ENCODE peak calls at places on chromosomes 11 and 22, in nine cellular contexts. One of them, this sample, is unnamed.

GRCh38 chr11:64581057-64581523 is 9.9 kb upstream of the SLC22A12 start:
- DNase-seq in WERI-Rb-1: no peak
- DNase-seq in pancreas: no peak
- DNase-seq in uterus: no peak
- DNase-seq in ovary: no peak
- DNase-seq in left ventricle myocardium inferior: no peak
- DNase-seq in thyroid gland: no peak
- DNase-seq in fibroblast of lung: no peak
- DNase-seq in keratinocyte: no peak
- DNase-seq in this sample: peak; percentile 42

GRCh38 chr22:32522237-32522636 is 47.6 kb downstream of the FBXO7 start:
- DNase-seq in WERI-Rb-1: no peak
- DNase-seq in pancreas: no peak
- DNase-seq in uterus: no peak
- DNase-seq in ovary: no peak
- DNase-seq in left ventricle myocardium inferior: no peak
- DNase-seq in thyroid gland: no peak
- DNase-seq in fibroblast of lung: no peak
- DNase-seq in keratinocyte: no peak
- DNase-seq in this sample: no peak

GRCh38 chr22:27397948-27398330 is 403.6 kb downstream of the MN1 start:
- DNase-seq in WERI-Rb-1: no peak
- DNase-seq in pancreas: no peak
- DNase-seq in uterus: peak; percentile 72
- DNase-seq in ovary: peak; percentile 79
- DNase-seq in left ventricle myocardium inferior: peak; percentile 81
- DNase-seq in thyroid gland: peak; percentile 9
- DNase-seq in fibroblast of lung: peak; percentile 85
- DNase-seq in keratinocyte: no peak
- DNase-seq in this sample: no peak

GRCh38 chr11:44938066-44938691 is 12.5 kb downstream of the TP53I11 start:
- DNase-seq in WERI-Rb-1: peak; percentile 15
- DNase-seq in pancreas: no peak
- DNase-seq in uterus: no peak
- DNase-seq in ovary: no peak
- DNase-seq in left ventricle myocardium inferior: no peak
- DNase-seq in thyroid gland: no peak
- DNase-seq in fibroblast of lung: no peak
- DNase-seq in keratinocyte: no peak
- DNase-seq in this sample: no peak

GRCh38 chr11:111521132-111521531 is 6.6 kb downstream of the HOATZ start:
- DNase-seq in WERI-Rb-1: no peak
- DNase-seq in pancreas: no peak
- DNase-seq in uterus: no peak
- DNase-seq in ovary: no peak
- DNase-seq in left ventricle myocardium inferior: no peak
- DNase-seq in thyroid gland: no peak
- DNase-seq in fibroblast of lung: no peak
- DNase-seq in keratinocyte: no peak
- DNase-seq in this sample: no peak

GRCh38 chr22:37202001-37202555 is 10.2 kb downstream of the SSTR3 start:
- DNase-seq in WERI-Rb-1: no peak
- DNase-seq in pancreas: no peak
- DNase-seq in uterus: no peak
- DNase-seq in ovary: no peak
- DNase-seq in left ventricle myocardium inferior: no peak
- DNase-seq in thyroid gland: no peak
- DNase-seq in fibroblast of lung: no peak
- DNase-seq in keratinocyte: no peak
- DNase-seq in this sample: peak; percentile 73

GRCh38 chr22:37802310-37803194 is 5.2 kb upstream of the GCAT start:
- DNase-seq in WERI-Rb-1: peak; percentile 73
- DNase-seq in pancreas: peak; percentile 86
- DNase-seq in uterus: peak; percentile 59
- DNase-seq in ovary: peak; percentile 67
- DNase-seq in left ventricle myocardium inferior: peak; percentile 70
- DNase-seq in thyroid gland: peak; percentile 75
- DNase-seq in fibroblast of lung: peak; percentile 64
- DNase-seq in keratinocyte: no peak
- DNase-seq in this sample: peak; percentile 94

GRCh38 chr22:44601725-44602124 is 100.3 kb upstream of the PRR5 start:
- DNase-seq in WERI-Rb-1: no peak
- DNase-seq in pancreas: no peak
- DNase-seq in uterus: no peak
- DNase-seq in ovary: no peak
- DNase-seq in left ventricle myocardium inferior: no peak
- DNase-seq in thyroid gland: no peak
- DNase-seq in fibroblast of lung: no peak
- DNase-seq in keratinocyte: no peak
- DNase-seq in this sample: peak; percentile 45

GRCh38 chr22:36352775-36353507 is 34.8 kb downstream of the MYH9 start:
- DNase-seq in WERI-Rb-1: no peak
- DNase-seq in pancreas: peak; percentile 93
- DNase-seq in uterus: no peak
- DNase-seq in ovary: peak; percentile 65
- DNase-seq in left ventricle myocardium inferior: peak; percentile 64
- DNase-seq in thyroid gland: no peak
- DNase-seq in fibroblast of lung: peak; percentile 93
- DNase-seq in keratinocyte: no peak
- DNase-seq in this sample: peak; percentile 88

GRCh38 chr22:43534916-43535315 is 123.1 kb downstream of the MPPED1 start:
- DNase-seq in WERI-Rb-1: no peak
- DNase-seq in pancreas: no peak
- DNase-seq in uterus: no peak
- DNase-seq in ovary: no peak
- DNase-seq in left ventricle myocardium inferior: no peak
- DNase-seq in thyroid gland: no peak
- DNase-seq in fibroblast of lung: no peak
- DNase-seq in keratinocyte: no peak
- DNase-seq in this sample: no peak

GRCh38 chr11:107011977-107012376 is 6.3 kb downstream of the GUCY1A2 start:
- DNase-seq in WERI-Rb-1: no peak
- DNase-seq in pancreas: no peak
- DNase-seq in uterus: no peak
- DNase-seq in ovary: no peak
- DNase-seq in left ventricle myocardium inferior: no peak
- DNase-seq in thyroid gland: no peak
- DNase-seq in fibroblast of lung: peak; percentile 54
- DNase-seq in keratinocyte: no peak
- DNase-seq in this sample: no peak

GRCh38 chr11:118609380-118610219 is 2.2 kb downstream of the PHLDB1 start:
- DNase-seq in WERI-Rb-1: no peak
- DNase-seq in pancreas: peak; percentile 78
- DNase-seq in uterus: peak; percentile 30
- DNase-seq in ovary: no peak
- DNase-seq in left ventricle myocardium inferior: no peak
- DNase-seq in thyroid gland: no peak
- DNase-seq in fibroblast of lung: peak; percentile 52
- DNase-seq in keratinocyte: no peak
- DNase-seq in this sample: no peak

GRCh38 chr11:61129608-61130523 is 27.6 kb downstream of the CD5 start:
- DNase-seq in WERI-Rb-1: peak; percentile 94
- DNase-seq in pancreas: peak; percentile 95
- DNase-seq in uterus: peak; percentile 90
- DNase-seq in ovary: peak; percentile 94
- DNase-seq in left ventricle myocardium inferior: peak; percentile 84
- DNase-seq in thyroid gland: peak; percentile 90
- DNase-seq in fibroblast of lung: peak; percentile 88
- DNase-seq in keratinocyte: peak; percentile 33
- DNase-seq in this sample: peak; percentile 99

DNA sequence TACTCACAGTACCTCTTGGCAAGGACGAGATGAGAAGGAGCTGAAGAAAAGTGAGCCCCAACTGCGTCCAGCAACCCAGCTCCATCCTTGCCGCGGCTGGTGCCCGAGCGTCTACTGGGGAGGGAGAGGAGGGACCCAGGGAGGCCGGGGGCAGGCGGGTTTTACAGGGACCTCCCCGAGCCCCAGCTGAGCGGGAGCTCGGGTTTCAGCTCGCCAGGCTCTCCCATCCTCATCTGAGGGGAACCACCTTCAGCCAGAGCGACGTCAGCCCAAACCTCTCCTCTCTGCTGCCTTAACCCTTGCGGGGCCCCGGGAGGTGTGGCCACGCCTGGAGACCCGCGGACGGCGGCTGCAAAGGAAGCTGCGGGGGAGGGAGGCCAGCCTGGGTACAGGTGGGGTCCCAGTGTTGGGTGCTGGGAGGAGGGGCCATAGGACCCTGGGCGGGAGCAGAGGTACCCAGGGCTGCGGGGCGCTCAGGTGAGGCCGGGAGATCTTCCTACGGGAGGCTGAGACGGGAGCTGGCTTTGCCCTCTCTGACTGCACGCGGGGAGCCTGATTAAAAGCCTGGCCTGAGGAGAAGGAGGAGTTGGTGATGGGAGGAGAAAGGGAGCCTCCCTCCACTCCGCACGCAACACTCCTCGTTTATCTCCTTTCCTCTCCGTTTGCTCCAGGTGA is at the start of gene PAMR1:
- DNase-seq in WERI-Rb-1: no peak
- DNase-seq in pancreas: peak; percentile 69
- DNase-seq in uterus: peak; percentile 77
- DNase-seq in ovary: peak; percentile 38
- DNase-seq in left ventricle myocardium inferior: peak; percentile 54
- DNase-seq in thyroid gland: peak; percentile 34
- DNase-seq in fibroblast of lung: peak; percentile 73
- DNase-seq in keratinocyte: no peak
- DNase-seq in this sample: peak; percentile 89
- H3K4me3 ChIP-seq in WERI-Rb-1: no peak within 1 kb of the TSS
- H3K4me3 ChIP-seq in pancreas: no peak within 1 kb of the TSS
- H3K4me3 ChIP-seq in uterus: peak within 1 kb of the TSS; percentile 45
- H3K4me3 ChIP-seq in ovary: peak within 1 kb of the TSS; percentile 44
- H3K4me3 ChIP-seq in left ventricle myocardium inferior: peak within 1 kb of the TSS; percentile 63
- H3K4me3 ChIP-seq in thyroid gland: no peak within 1 kb of the TSS
- H3K4me3 ChIP-seq in fibroblast of lung: peak within 1 kb of the TSS; percentile 73
- H3K4me3 ChIP-seq in keratinocyte: peak within 1 kb of the TSS; percentile 61
- H3K4me3 ChIP-seq in this sample: peak within 1 kb of the TSS; percentile 78

GRCh38 chr22:46618104-46618647 is 2.0 kb upstream of the GRAMD4 start:
- DNase-seq in WERI-Rb-1: no peak
- DNase-seq in pancreas: no peak
- DNase-seq in uterus: no peak
- DNase-seq in ovary: no peak
- DNase-seq in left ventricle myocardium inferior: no peak
- DNase-seq in thyroid gland: no peak
- DNase-seq in fibroblast of lung: no peak
- DNase-seq in keratinocyte: no peak
- DNase-seq in this sample: no peak

GRCh38 chr22:46620588-46621242 is 529 bp downstream of the GRAMD4 start:
- DNase-seq in WERI-Rb-1: no peak
- DNase-seq in pancreas: no peak
- DNase-seq in uterus: no peak
- DNase-seq in ovary: no peak
- DNase-seq in left ventricle myocardium inferior: no peak
- DNase-seq in thyroid gland: no peak
- DNase-seq in fibroblast of lung: no peak
- DNase-seq in keratinocyte: no peak
- DNase-seq in this sample: peak; percentile 65

GRCh38 chr22:46619830-46620501 is at the start of gene GRAMD4:
- DNase-seq in WERI-Rb-1: peak; percentile 87
- DNase-seq in pancreas: no peak
- DNase-seq in uterus: peak; percentile 44
- DNase-seq in ovary: no peak
- DNase-seq in left ventricle myocardium inferior: peak; percentile 74
- DNase-seq in thyroid gland: peak; percentile 61
- DNase-seq in fibroblast of lung: no peak
- DNase-seq in keratinocyte: no peak
- DNase-seq in this sample: peak; percentile 75

GRCh38 chr22:46618667-46619066 is 1.5 kb upstream of the GRAMD4 start:
- DNase-seq in WERI-Rb-1: no peak
- DNase-seq in pancreas: no peak
- DNase-seq in uterus: no peak
- DNase-seq in ovary: no peak
- DNase-seq in left ventricle myocardium inferior: peak; percentile 60
- DNase-seq in thyroid gland: peak; percentile 91
- DNase-seq in fibroblast of lung: no peak
- DNase-seq in keratinocyte: no peak
- DNase-seq in this sample: peak; percentile 58

DNA sequence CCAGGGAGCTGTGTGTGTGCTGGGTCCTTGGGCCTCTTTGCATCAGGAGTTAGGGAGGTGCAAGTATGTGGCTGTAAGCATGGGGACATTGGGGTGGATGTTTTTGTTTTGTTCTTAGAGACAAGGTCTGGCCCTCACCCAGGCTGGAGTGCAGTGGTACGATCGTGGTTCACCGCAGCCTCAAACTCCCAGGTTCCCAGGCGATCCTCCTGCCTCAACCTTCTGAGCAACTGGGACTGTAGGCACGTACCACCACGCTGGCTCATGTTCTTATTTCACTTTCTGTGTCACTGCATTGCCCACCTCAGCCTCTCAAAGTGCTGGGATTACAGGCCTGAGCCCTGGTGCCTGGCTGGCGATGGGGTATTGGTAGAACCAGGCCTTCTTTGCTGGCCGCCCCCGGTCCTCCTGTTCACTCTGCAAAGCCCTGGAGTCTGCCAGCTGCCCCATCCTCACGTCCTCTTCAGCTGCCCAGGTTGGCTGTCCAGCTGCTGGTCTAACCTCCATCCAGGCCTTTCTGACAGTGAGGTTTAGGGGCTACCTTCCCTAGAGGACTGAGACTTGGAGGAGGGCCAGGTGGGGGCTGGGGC is 851 bp upstream of the GRAMD4 start:
- DNase-seq in WERI-Rb-1: no peak
- DNase-seq in pancreas: no peak
- DNase-seq in uterus: no peak
- DNase-seq in ovary: no peak
- DNase-seq in left ventricle myocardium inferior: no peak
- DNase-seq in thyroid gland: no peak
- DNase-seq in fibroblast of lung: no peak
- DNase-seq in keratinocyte: no peak
- DNase-seq in this sample: no peak
- TF ChIP-seq CTCF in WERI-Rb-1: no peak
- TF ChIP-seq CTCF in pancreas: no peak
- TF ChIP-seq CTCF in uterus: no peak
- TF ChIP-seq CTCF in ovary: no peak
- TF ChIP-seq CTCF in left ventricle myocardium inferior: no peak
- TF ChIP-seq CTCF in thyroid gland: no peak
- TF ChIP-seq CTCF in fibroblast of lung: no peak
- TF ChIP-seq CTCF in keratinocyte: no peak
- TF ChIP-seq CTCF in this sample: no peak

GRCh38 chr11:33463059-33463458 is 205.9 kb downstream of the HIPK3 start:
- DNase-seq in WERI-Rb-1: no peak
- DNase-seq in pancreas: no peak
- DNase-seq in uterus: no peak
- DNase-seq in ovary: no peak
- DNase-seq in left ventricle myocardium inferior: no peak
- DNase-seq in thyroid gland: no peak
- DNase-seq in fibroblast of lung: peak; percentile 19
- DNase-seq in keratinocyte: no peak
- DNase-seq in this sample: peak; percentile 87
- H3K27ac ChIP-seq in WERI-Rb-1: no peak overlapping the region
- H3K27ac ChIP-seq in pancreas: no peak overlapping the region
- H3K27ac ChIP-seq in uterus: no peak overlapping the region
- H3K27ac ChIP-seq in ovary: no peak overlapping the region
- H3K27ac ChIP-seq in left ventricle myocardium inferior: no peak overlapping the region
- H3K27ac ChIP-seq in thyroid gland: no peak overlapping the region
- H3K27ac ChIP-seq in fibroblast of lung: no peak overlapping the region
- H3K27ac ChIP-seq in keratinocyte: no peak overlapping the region
- H3K27ac ChIP-seq in this sample: no peak overlapping the region

DNA sequence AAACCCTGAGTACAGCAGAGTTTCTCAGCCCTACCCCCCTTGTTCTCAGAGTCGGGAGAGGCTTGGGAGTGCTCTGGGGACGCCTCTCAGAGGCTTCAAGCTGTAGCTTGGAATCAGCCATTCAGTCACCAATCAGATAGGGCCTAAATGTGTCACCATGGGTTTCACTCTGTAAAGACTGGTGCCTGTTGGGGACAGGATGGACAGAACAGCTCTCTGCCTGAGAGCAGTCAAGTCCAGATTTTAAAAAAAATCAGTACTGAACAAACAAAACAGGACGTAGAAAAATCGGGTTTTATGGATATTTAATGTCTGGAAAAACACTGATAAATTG is 1.3 kb downstream of the FADD start:
- DNase-seq in WERI-Rb-1: no peak
- DNase-seq in pancreas: no peak
- DNase-seq in uterus: no peak
- DNase-seq in ovary: no peak
- DNase-seq in left ventricle myocardium inferior: no peak
- DNase-seq in thyroid gland: no peak
- DNase-seq in fibroblast of lung: no peak
- DNase-seq in keratinocyte: no peak
- DNase-seq in this sample: peak; percentile 86
- H3K4me3 ChIP-seq in WERI-Rb-1: no peak overlapping the region
- H3K4me3 ChIP-seq in pancreas: peak overlapping the region; percentile 98
- H3K4me3 ChIP-seq in uterus: peak overlapping the region; percentile 90
- H3K4me3 ChIP-seq in ovary: peak overlapping the region; percentile 69
- H3K4me3 ChIP-seq in left ventricle myocardium inferior: peak overlapping the region; percentile 100
- H3K4me3 ChIP-seq in thyroid gland: no peak overlapping the region
- H3K4me3 ChIP-seq in fibroblast of lung: peak overlapping the region; percentile 93
- H3K4me3 ChIP-seq in keratinocyte: peak overlapping the region; percentile 74
- H3K4me3 ChIP-seq in this sample: peak overlapping the region; percentile 76

This sample was measured in osteoblast.